ENCODE peak calls at places on chromosomes 12 and 14, in seven cellular contexts. E is iPS DF 6.9; D is effector memory CD4-positive, alpha-beta T cell; U is BE2C; W is PC-3; N is IMR-90; X is stomach. Y is an unnamed sample. For H3K36me3 and H3K9me3, the result is how much of the 10 kb centered on the place peaks cover.

GRCh38 chr14:64217318-64217717 is 76.9 kb downstream of the ESR2 start:
- DNase-seq in E (no peak), D (no peak), U (no peak), W (no peak), N (no peak), X (no peak), Y (no peak)

GRCh38 chr14:100722367-100722766 is 4.3 kb upstream of the DLK1 start:
- DNase-seq in E (no peak), D (no peak), U (no peak), W (no peak), N (no peak), X (no peak), Y (no peak)

GRCh38 chr14:28652782-28653181 is 113.8 kb upstream of the FOXG1 start:
- DNase-seq in E (no peak), D (no peak), U (no peak), W (peak), N (peak), X (no peak), Y (peak)

GRCh38 chr12:117629454-117629853 is 268.0 kb upstream of the NOS1 start:
- DNase-seq in E (no peak), D (no peak), U (no peak), W (no peak), N (no peak), X (no peak), Y (no peak)

GRCh38 chr14:34081576-34082136 is 130.8 kb upstream of the EGLN3 start:
- DNase-seq in E (no peak), D (no peak), U (no peak), W (peak), N (peak), X (peak), Y (peak)

GRCh38 chr12:26250801-26251200 is 55.4 kb downstream of the SSPN start:
- DNase-seq in E (no peak), D (no peak), U (no peak), W (peak), N (no peak), X (no peak), Y (no peak)

GRCh38 chr14:99749142-99749541 is 44.1 kb upstream of the EML1 start:
- DNase-seq in E (no peak), D (no peak), U (peak), W (no peak), N (no peak), X (no peak), Y (no peak)

GRCh38 chr12:122928033-122928890 is 32.3 kb upstream of the VPS37B start:
- DNase-seq in E (no peak), D (no peak), U (no peak), W (no peak), N (no peak), X (no peak), Y (no peak)

GRCh38 chr12:30753233-30753632 is 1.5 kb downstream of the CAPRIN2 start:
- DNase-seq in E (peak), D (no peak), U (peak), W (peak), N (peak), X (no peak), Y (peak)

GRCh38 chr14:71060795-71061455 is 153.7 kb downstream of the PCNX1 start:
- DNase-seq in E (no peak), D (no peak), U (no peak), W (no peak), N (peak), X (no peak), Y (no peak)

GRCh38 chr12:62205348-62205747 is 54.9 kb upstream of the USP15 start:
- DNase-seq in E (no peak), D (no peak), U (no peak), W (no peak), N (no peak), X (no peak), Y (no peak)

GRCh38 chr14:94227029-94227428 is 52.9 kb downstream of the PPP4R4 start:
- DNase-seq in E (no peak), D (no peak), U (no peak), W (no peak), N (peak), X (no peak), Y (no peak)

GRCh38 chr12:52870361-52871290 is 21.8 kb upstream of the KRT78 start:
- DNase-seq in E (no peak), D (peak), U (peak), W (peak), N (peak), X (peak), Y (peak)

GRCh38 chr12:59383426-59383822 is 212.4 kb upstream of the SLC16A7 start:
- DNase-seq in E (no peak), D (no peak), U (peak), W (no peak), N (peak), X (no peak), Y (no peak)

GRCh38 chr14:79576434-79576833 is 634.9 kb downstream of the DIO2 start:
- DNase-seq in E (no peak), D (no peak), U (no peak), W (no peak), N (peak), X (no peak), Y (no peak)

GRCh38 chr14:58298880-58299664 is 717 bp downstream of the ARID4A start:
- DNase-seq in E (no peak), D (peak), U (peak), W (no peak), N (no peak), X (peak), Y (peak)

GRCh38 chr12:66232258-66232657 is 43.2 kb downstream of the IRAK3 start:
- DNase-seq in E (no peak), D (no peak), U (no peak), W (no peak), N (no peak), X (peak), Y (no peak)

GRCh38 chr12:58034712-58035111 is 93.3 kb downstream of the ATP23 start:
- DNase-seq in E (no peak), D (no peak), U (no peak), W (peak), N (no peak), X (no peak), Y (no peak)

GRCh38 chr12:51683763-51684357 is 92.8 kb downstream of the SCN8A start:
- DNase-seq in E (no peak), D (no peak), U (no peak), W (peak), N (peak), X (peak), Y (peak)

GRCh38 chr12:12270226-12270625 is 3.4 kb upstream of the LRP6 start:
- DNase-seq in E (no peak), D (no peak), U (no peak), W (no peak), N (no peak), X (no peak), Y (no peak)

GRCh38 chr12:47509398-47509851 is 196.4 kb downstream of the RPAP3 start:
- DNase-seq in E (no peak), D (no peak), U (no peak), W (no peak), N (peak), X (no peak), Y (peak)

GRCh38 chr12:64088431-64089349 is 133.4 kb downstream of the KICS2 start:
- DNase-seq in E (peak), D (no peak), U (peak), W (peak), N (peak), X (peak), Y (peak)

GRCh38 chr12:75642226-75642625 is 130.8 kb upstream of the KRR1 start:
- DNase-seq in E (no peak), D (no peak), U (no peak), W (no peak), N (no peak), X (no peak), Y (no peak)

GRCh38 chr12:52501490-52501889 is 8.4 kb upstream of the KRT6A start:
- DNase-seq in E (no peak), D (no peak), U (no peak), W (peak), N (no peak), X (no peak), Y (peak)

GRCh38 chr12:53070901-53071492 is 8.2 kb downstream of the SPRYD3 start:
- DNase-seq in E (no peak), D (no peak), U (no peak), W (no peak), N (no peak), X (no peak), Y (no peak)

GRCh38 chr12:24975425-24975824 is 26.5 kb upstream of the BCAT1 start:
- DNase-seq in E (no peak), D (no peak), U (peak), W (no peak), N (no peak), X (no peak), Y (no peak)

GRCh38 chr14:66111891-66112290 is 374.3 kb upstream of the CCDC196 start:
- DNase-seq in E (no peak), D (no peak), U (no peak), W (peak), N (no peak), X (no peak), Y (peak)

DNA sequence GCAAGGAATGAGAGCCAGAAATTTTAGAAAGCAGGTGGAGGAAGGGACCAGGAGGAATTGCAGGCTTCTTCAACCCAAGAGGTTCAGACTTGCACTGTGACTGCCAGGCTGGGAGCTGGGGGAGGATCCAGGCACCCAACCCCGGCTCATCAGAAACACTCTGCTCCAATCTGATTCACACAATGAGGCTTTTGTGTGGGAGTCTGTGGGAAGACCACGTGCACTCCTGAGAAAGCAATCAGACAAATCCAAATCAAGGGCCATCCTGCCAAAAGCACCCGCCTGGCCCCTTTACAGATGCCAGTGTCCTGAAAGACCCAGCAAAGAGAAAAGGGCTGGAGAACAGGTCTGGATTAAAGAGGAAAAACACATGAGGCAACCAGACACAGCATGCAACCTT is 16.0 kb downstream of the SCARB1 start:
- DNase-seq in E (no peak), D (no peak), U (no peak), W (no peak), N (peak), X (no peak), Y (peak)
- H3K36me3 ChIP-seq in E (under half), D (under half), U (under half), W (under half), N (under half), X (under half), Y (under half)

GRCh38 chr14:26389646-26390508 is 208.0 kb downstream of the NOVA1 start:
- DNase-seq in E (no peak), D (no peak), U (no peak), W (peak), N (peak), X (no peak), Y (peak)
- H3K9me3 ChIP-seq in E (under half), D (under half), U (under half), W (under half), N (under half), X (under half), Y (under half)

DNA sequence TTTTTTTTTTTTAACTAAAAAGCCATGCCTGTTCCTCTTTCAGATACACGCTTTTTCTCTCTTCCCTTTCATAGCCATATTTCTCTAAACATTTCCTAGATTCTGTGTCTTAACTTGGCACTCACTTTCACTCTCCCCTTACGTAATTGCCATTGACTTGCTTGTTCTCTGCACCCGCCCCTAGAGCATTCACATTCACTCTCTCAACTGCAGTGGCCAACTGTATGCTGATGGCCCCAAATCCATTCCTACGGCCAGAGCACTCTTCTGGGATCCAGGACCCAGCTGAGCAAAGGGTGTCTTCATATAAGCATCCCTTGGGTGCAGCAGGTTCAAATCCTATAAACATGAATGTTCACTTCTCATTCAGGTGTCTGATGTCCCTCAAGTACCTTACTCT is 59.5 kb downstream of the CKB start:
- DNase-seq in E (no peak), D (no peak), U (no peak), W (no peak), N (no peak), X (no peak), Y (no peak)
- H3K36me3 ChIP-seq in E (under half), D (under half), U (under half), W (under half), N (under half), X (half or more), Y (under half)

DNA sequence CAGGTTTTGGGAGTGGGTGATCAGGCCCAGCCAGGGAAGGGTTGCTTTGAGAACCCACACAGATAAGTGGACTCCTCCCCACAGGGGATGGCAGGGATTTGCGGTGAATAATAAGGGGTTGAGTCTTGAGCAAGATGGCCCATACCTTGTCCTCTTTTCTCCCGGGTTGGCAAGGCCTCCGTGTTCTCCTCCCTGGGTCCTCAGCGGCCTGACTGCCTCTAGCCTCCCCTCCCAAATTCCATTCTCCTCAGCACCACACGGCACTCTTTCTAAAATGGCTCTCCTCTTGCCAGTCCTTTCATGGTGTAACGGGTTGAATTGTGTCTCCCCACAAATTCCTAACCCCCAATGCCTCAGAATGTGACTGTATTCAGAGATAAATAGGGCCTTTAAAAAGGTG is 70.0 kb downstream of the CHST11 start:
- DNase-seq in E (no peak), D (no peak), U (no peak), W (no peak), N (no peak), X (no peak), Y (no peak)
- H3K9me3 ChIP-seq in E (under half), D (under half), U (under half), W (under half), N (under half), X (under half), Y (under half)

DNA sequence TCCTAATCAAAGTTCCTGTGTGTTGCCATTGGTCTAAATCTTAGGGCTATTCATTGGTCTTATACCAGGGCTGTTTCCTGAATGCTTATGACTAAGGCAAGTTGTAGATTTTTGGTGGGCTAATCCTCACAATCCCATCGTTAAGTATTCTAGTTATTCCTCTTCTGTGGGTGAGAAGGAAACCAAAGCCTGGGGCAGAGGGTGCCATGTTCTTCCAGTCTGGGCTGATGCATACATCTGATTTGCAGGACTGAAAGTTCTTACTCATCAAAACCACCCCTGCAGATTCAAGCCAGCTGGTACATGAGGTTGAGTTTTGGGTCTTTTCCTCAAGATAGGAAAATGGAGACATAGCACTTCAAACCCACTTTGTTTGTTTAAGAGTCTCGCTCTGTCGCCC is 25.7 kb downstream of the PPP1CC start:
- DNase-seq in E (no peak), D (no peak), U (no peak), W (no peak), N (no peak), X (no peak), Y (no peak)
- H3K36me3 ChIP-seq in E (under half), D (under half), U (half or more), W (under half), N (under half), X (half or more), Y (half or more)

GRCh38 chr14:104249092-104249491 is 110.7 kb downstream of the KIF26A start:
- DNase-seq in E (no peak), D (no peak), U (peak), W (no peak), N (no peak), X (no peak), Y (no peak)
- H3K9me3 ChIP-seq in E (under half), D (under half), U (under half), W (under half), N (half or more), X (under half), Y (under half)

DNA sequence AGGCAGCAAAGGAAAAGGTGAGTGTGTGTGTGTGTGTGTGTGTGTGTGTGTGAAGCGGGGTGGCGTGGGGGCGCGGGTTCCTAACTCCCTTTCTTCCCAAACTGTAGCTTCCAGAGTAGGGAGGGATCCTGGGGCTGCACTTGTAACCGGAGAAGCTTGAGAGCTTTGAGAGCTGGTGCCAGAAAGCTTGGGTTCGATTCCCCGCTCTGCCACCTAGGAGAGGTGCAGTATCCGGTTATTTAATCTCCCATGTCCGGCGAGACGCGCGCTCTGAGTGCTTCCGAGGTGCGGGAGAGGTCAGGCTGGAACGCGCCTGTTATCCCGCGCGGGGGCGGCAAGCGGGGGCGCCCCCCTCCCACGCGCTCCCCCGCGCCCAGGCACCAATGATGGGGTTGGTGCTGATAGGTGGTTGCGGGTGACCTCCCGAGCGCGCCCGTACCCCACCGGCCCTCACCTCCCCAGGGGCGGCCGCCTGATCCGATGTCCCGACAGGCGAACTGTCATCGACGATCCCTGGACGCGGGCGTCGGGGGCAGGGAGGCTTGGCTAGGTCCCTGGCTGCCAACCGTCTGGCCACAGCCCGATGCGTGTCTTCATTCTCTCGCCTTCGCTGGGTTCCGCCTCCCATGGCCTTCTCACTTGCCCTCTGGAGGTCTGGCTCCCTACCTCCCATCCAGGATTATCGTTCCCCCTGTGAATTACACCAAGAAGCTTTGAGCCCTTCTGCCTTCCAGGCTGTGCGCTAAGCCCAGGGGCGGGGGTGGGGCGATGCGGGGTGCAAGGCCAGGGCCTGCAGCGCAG is 7.4 kb upstream of the RACGAP1 start:
- DNase-seq in E (no peak), D (no peak), U (peak), W (no peak), N (no peak), X (peak), Y (no peak)
- H3K36me3 ChIP-seq in E (under half), D (under half), U (under half), W (under half), N (under half), X (under half), Y (under half)

GRCh38 chr14:81953419-81953818 is 419.8 kb upstream of the SEL1L start:
- DNase-seq in E (no peak), D (no peak), U (no peak), W (no peak), N (no peak), X (no peak), Y (no peak)

GRCh38 chr14:81952917-81953316 is 419.3 kb upstream of the SEL1L start:
- DNase-seq in E (no peak), D (no peak), U (no peak), W (no peak), N (no peak), X (no peak), Y (no peak)

GRCh38 chr14:81955123-81955522 is 421.5 kb upstream of the SEL1L start:
- DNase-seq in E (no peak), D (no peak), U (no peak), W (no peak), N (no peak), X (no peak), Y (no peak)
- H3K9me3 ChIP-seq in E (under half), D (under half), U (under half), W (under half), N (under half), X (under half), Y (under half)

GRCh38 chr12:110135806-110136205 is 11.6 kb downstream of the IFT81 start:
- DNase-seq in E (no peak), D (no peak), U (no peak), W (no peak), N (peak), X (no peak), Y (no peak)
- H3K36me3 ChIP-seq in E (under half), D (under half), U (under half), W (under half), N (under half), X (under half), Y (under half)